ENCODE peak calls at places on chromosome 22, in five cellular contexts. B, O, C, A and H are unnamed samples.

GRCh38 chr22:31179345-31179744 is 19.4 kb downstream of the RNF185 start:
- DNase-seq in B (peak), O (no peak), C (no peak), A (no peak), H (no peak)

GRCh38 chr22:49323751-49324415 is 503.8 kb downstream of the BRD1 start:
- DNase-seq in B (no peak), O (no peak), C (peak), A (peak), H (peak)

GRCh38 chr22:38272373-38273134 is at the start of gene TMEM184B:
- DNase-seq in B (peak), O (peak), C (peak), A (peak), H (peak)

GRCh38 chr22:26452236-26453016 is 23.4 kb downstream of the ASPHD2 start:
- DNase-seq in B (no peak), O (no peak), C (no peak), A (no peak), H (no peak)

GRCh38 chr22:30015229-30015797 is 65.0 kb upstream of the HORMAD2 start:
- DNase-seq in B (no peak), O (no peak), C (no peak), A (no peak), H (no peak)

GRCh38 chr22:24181088-24181995 is at the start of gene SUSD2:
- DNase-seq in B (no peak), O (peak), C (no peak), A (no peak), H (no peak)

GRCh38 chr22:39251762-39252460 is 7.1 kb upstream of the PDGFB start:
- DNase-seq in B (no peak), O (no peak), C (no peak), A (no peak), H (no peak)

GRCh38 chr22:42655693-42656092 is 6.5 kb upstream of the CYB5R3 start:
- DNase-seq in B (no peak), O (no peak), C (peak), A (peak), H (peak)

GRCh38 chr22:23547818-23548500 is 32.1 kb downstream of the IGLL1 start:
- DNase-seq in B (no peak), O (no peak), C (no peak), A (no peak), H (no peak)

GRCh38 chr22:26429458-26430238 is 588 bp downstream of the ASPHD2 start:
- DNase-seq in B (no peak), O (no peak), C (peak), A (no peak), H (peak)

GRCh38 chr22:26462971-26463661 is 20.5 kb downstream of the HPS4 start:
- DNase-seq in B (no peak), O (peak), C (no peak), A (no peak), H (no peak)

GRCh38 chr22:42635531-42635930 is 4.9 kb downstream of the ATP5MGL start:
- DNase-seq in B (peak), O (no peak), C (no peak), A (no peak), H (no peak)

GRCh38 chr22:38291201-38291777 is 18.5 kb upstream of the TMEM184B start:
- DNase-seq in B (no peak), O (no peak), C (no peak), A (peak), H (no peak)

GRCh38 chr22:30185129-30185528 is 61.4 kb downstream of the LIF start:
- DNase-seq in B (no peak), O (no peak), C (no peak), A (no peak), H (no peak)

GRCh38 chr22:50622723-50623327 is 5.1 kb downstream of the ARSA start:
- DNase-seq in B (no peak), O (no peak), C (no peak), A (no peak), H (no peak)
- TF ChIP-seq CTCF in B (no peak), O (no peak), C (no peak), A (no peak), H (no peak)

GRCh38 chr22:36208934-36209333 is 7.3 kb upstream of the APOL4 start:
- DNase-seq in B (no peak), O (no peak), C (no peak), A (no peak), H (no peak)

GRCh38 chr22:36213596-36213995 is 12.0 kb upstream of the APOL4 start:
- DNase-seq in B (no peak), O (no peak), C (no peak), A (no peak), H (no peak)

GRCh38 chr22:36215976-36216375 is 14.4 kb upstream of the APOL4 start:
- DNase-seq in B (no peak), O (no peak), C (no peak), A (no peak), H (no peak)

GRCh38 chr22:36211237-36211881 is 9.8 kb upstream of the APOL4 start:
- DNase-seq in B (no peak), O (no peak), C (no peak), A (no peak), H (no peak)

DNA sequence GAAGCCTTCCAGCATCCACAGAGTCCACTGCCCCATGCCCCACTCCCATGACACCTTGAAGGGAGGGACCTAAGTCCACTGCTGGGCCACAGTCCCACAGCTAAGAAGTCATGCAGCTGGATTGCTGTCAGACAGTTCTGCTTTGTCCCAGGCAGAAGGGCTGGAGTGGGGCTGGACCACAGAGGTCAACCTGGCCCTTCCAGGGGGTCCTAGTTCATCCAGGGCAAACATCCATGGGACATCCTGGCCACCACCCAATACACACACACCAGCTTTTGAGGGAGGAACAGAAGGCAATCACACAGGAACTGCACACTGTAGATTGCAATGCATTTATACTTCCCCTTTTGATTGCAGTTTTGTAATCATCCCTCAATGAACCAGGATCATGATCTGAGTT is 11.3 kb upstream of the APOL4 start:
- DNase-seq in B (no peak), O (no peak), C (no peak), A (no peak), H (no peak)
- TF ChIP-seq CTCF in B (no peak), O (no peak), C (no peak), A (no peak), H (no peak)

GRCh38 chr22:40819741-40820140 is 595 bp upstream of the SLC25A17 start:
- DNase-seq in B (peak), O (peak), C (peak), A (no peak), H (no peak)
- TF ChIP-seq CTCF in B (no peak), O (no peak), C (no peak), A (no peak), H (no peak)

GRCh38 chr22:20015971-20016733 is 471 bp downstream of the ARVCF start:
- DNase-seq in B (no peak), O (peak), C (no peak), A (peak), H (no peak)

GRCh38 chr22:20017622-20017958 is 967 bp upstream of the ARVCF start:
- DNase-seq in B (no peak), O (no peak), C (no peak), A (no peak), H (no peak)

GRCh38 chr22:20018001-20018400 is 1.4 kb upstream of the ARVCF start:
- DNase-seq in B (no peak), O (no peak), C (no peak), A (no peak), H (no peak)

GRCh38 chr22:20015187-20015625 is 1.4 kb downstream of the ARVCF start:
- DNase-seq in B (no peak), O (no peak), C (no peak), A (no peak), H (no peak)

DNA sequence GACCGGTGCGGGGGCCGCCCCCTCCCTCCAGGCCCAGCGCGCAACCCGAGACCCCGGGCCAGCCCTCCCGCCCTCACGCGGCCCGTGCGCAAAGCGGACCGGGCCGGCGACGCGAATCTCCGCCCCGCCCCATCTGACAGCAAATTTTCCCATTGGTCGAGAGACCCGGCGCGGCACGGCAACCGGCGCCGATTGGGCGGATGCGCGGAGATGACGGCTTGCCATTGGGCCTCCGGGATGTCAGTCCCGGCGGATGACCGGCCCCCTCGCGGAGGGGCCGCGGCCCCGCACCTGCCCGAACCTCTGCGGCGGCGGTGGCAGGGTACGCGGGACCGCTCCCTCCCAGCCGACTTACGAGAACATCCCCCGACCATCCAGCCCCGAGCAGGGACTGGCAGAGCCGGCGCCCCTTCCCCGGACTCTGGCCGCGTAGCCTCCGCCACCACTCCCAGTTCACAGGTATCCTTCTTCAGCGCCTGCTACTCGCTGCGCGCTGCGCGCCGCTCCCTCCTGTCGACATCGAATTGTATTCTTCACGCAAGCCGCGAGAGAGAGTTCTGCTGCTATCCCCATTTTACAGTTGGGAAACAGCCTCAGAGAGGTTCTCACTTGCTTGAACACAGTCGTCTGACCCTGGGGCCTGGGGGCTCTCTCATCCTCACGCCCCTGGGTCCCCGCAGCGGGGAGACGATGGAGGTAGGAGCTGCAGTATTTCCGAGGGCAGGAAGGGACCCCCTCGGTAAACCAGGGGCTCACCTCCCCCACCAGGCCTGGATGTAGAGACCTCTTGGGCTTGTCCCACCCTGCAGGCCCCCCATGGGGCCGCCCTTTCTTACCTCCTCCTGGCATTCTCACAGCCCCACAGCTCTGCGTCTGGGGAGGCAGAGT is at the start of gene ARVCF:
- DNase-seq in B (peak), O (peak), C (peak), A (peak), H (peak)
- TF ChIP-seq CTCF in B (peak), O (no peak), C (no peak), A (peak), H (no peak)

DNA sequence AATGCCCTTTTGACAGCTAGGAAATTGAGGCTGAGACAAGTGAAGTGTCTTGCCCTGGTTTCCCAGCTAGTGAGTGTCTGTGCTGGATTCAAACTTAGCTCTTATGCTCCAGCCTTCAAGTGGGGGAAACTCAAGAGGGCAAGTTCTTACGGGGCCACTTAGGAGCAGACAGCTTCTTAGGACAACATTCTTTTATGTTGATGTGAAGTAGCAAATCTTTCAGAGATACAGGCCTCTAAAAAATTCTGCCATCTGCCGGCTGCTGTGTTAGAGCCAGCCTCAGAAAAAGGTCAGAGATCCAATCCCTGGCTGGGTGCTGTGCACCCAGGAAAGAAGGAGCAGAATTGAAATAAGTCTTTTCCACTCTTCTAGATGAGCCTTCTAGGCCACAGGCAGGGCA is 26.6 kb downstream of the TIMP3 start:
- DNase-seq in B (no peak), O (no peak), C (no peak), A (no peak), H (no peak)
- TF ChIP-seq CTCF in B (no peak), O (no peak), C (no peak), A (no peak), H (no peak)

DNA sequence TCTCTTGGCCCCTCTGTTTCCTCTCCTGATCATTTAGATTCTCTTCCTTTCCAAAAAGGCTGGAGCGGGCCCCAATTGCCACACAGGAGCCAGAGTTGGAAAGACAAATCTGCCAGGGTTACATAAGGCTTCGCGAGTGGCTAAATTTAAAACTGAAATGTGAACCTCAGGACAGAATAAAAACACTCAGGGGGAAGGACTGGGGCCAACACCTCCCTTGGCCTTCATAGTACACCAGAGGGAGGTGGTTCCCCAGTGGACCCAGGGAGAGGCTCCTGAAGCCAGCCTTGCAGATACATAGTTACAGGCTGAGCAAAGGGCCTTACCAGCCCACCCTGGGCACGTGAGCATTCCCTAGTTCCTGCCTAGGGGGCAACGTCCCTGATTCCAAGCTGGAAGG is 150.1 kb downstream of the MN1 start:
- DNase-seq in B (no peak), O (no peak), C (no peak), A (no peak), H (no peak)
- TF ChIP-seq CTCF in B (no peak), O (no peak), C (no peak), A (no peak), H (no peak)

DNA sequence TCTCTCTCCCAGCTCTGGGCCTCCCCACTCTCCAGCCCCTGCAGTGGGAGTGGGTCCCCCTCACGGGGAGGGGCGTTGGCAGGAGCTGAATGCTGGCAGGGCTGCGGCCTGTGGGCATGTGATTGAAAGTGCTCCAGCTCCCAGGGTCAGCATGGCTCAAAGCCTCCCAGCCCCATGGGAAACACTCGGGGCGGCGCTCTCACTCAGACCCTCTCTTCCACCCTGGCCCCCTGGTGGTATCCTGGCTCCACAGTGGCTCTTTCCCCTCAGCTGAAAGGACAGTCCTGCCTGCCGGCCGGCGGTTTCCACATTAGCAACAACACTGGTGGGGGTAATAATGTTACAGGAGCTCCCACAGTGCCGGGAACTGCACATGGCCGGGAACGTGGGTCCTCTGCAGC is 35.5 kb downstream of the POLR3H start:
- DNase-seq in B (no peak), O (no peak), C (no peak), A (no peak), H (no peak)
- TF ChIP-seq CTCF in B (peak), O (no peak), C (no peak), A (no peak), H (no peak)

GRCh38 chr22:16801571-16801970 is 23.6 kb downstream of the XKR3 start:
- DNase-seq in B (no peak), O (no peak), C (no peak), A (no peak), H (no peak)

GRCh38 chr22:16800358-16800757 is 24.9 kb downstream of the XKR3 start:
- DNase-seq in B (no peak), O (no peak), C (no peak), A (no peak), H (no peak)

GRCh38 chr22:16804882-16805281 is 20.3 kb downstream of the XKR3 start:
- DNase-seq in B (no peak), O (no peak), C (no peak), A (no peak), H (no peak)

GRCh38 chr22:16803255-16803917 is 21.8 kb downstream of the XKR3 start:
- DNase-seq in B (no peak), O (no peak), C (no peak), A (no peak), H (no peak)

DNA sequence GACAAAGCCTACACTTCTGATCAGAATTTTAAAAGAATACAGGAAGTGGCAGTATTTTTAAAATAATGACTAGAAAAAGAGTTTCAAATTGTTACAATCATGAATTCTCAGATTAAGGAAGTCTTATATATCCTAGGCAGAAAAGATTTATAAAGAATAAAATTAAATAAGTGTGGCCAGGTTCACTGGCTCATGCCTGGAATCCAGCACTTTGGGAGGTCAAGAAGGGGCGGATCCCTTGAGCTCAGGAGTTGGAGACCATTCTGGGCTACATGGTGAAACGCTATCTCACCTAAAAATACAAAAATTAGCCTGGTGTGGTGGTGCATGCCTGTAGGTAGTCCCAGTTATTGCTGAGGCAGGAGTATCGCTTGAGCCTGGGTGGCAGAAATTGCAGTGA is 24.1 kb downstream of the XKR3 start:
- DNase-seq in B (no peak), O (no peak), C (no peak), A (no peak), H (no peak)
- TF ChIP-seq CTCF in B (no peak), O (no peak), C (no peak), A (no peak), H (no peak)

GRCh38 chr22:46380581-46380980 is 45.1 kb downstream of the TRMU start:
- DNase-seq in B (no peak), O (no peak), C (no peak), A (no peak), H (no peak)

GRCh38 chr22:46382524-46382923 is 47.0 kb downstream of the TRMU start:
- DNase-seq in B (no peak), O (no peak), C (no peak), A (no peak), H (no peak)

GRCh38 chr22:46381731-46382130 is 46.2 kb downstream of the TRMU start:
- DNase-seq in B (no peak), O (no peak), C (no peak), A (no peak), H (no peak)

GRCh38 chr22:46380069-46380468 is 44.6 kb downstream of the TRMU start:
- DNase-seq in B (no peak), O (no peak), C (no peak), A (no peak), H (no peak)

GRCh38 chr22:46381142-46381541 is 45.6 kb downstream of the TRMU start:
- DNase-seq in B (no peak), O (no peak), C (no peak), A (no peak), H (no peak)
- TF ChIP-seq CTCF in B (no peak), O (no peak), C (no peak), A (no peak), H (no peak)